ENCODE peak calls at places on chromosomes 4 and X, in nine cellular contexts. One of them, this sample, is unnamed.

GRCh38 chr4:93810340-93810992 is 18.1 kb upstream of the ATOH1 start:
- DNase-seq in ascending aorta: no peak
- DNase-seq in activated CD4-positive, alpha-beta memory T cell treated with anti-CD3 and anti-CD28 coated beads for 36 hours: no peak
- DNase-seq in LoVo: no peak
- DNase-seq in SK-N-MC: no peak
- DNase-seq in EH: no peak
- DNase-seq in stromal cell of bone marrow: no peak
- DNase-seq in ELF-1: no peak
- DNase-seq in activated T-cell treated with anti-CD3 and anti-CD28 coated beads for 1 hour: no peak
- DNase-seq in this sample: no peak

GRCh38 chr4:600850-601515 is 24.4 kb upstream of the PDE6B start:
- DNase-seq in activated CD4-positive, alpha-beta memory T cell treated with anti-CD3 and anti-CD28 coated beads for 36 hours: peak
- DNase-seq in EH: no peak
- DNase-seq in activated T-cell treated with anti-CD3 and anti-CD28 coated beads for 1 hour: no peak
- DNase-seq in LoVo: no peak
- DNase-seq in ELF-1: no peak
- DNase-seq in ascending aorta: no peak
- DNase-seq in stromal cell of bone marrow: no peak
- DNase-seq in SK-N-MC: no peak
- DNase-seq in this sample: no peak

GRCh38 chr4:73684097-73684496 is 56.3 kb upstream of the CXCL8 start:
- DNase-seq in activated CD4-positive, alpha-beta memory T cell treated with anti-CD3 and anti-CD28 coated beads for 36 hours: no peak
- DNase-seq in ELF-1: no peak
- DNase-seq in EH: peak
- DNase-seq in LoVo: no peak
- DNase-seq in stromal cell of bone marrow: no peak
- DNase-seq in SK-N-MC: no peak
- DNase-seq in ascending aorta: no peak
- DNase-seq in activated T-cell treated with anti-CD3 and anti-CD28 coated beads for 1 hour: no peak
- DNase-seq in this sample: no peak

GRCh38 chr4:141609243-141609642 is 27.1 kb upstream of the IL15 start:
- DNase-seq in EH: no peak
- DNase-seq in SK-N-MC: no peak
- DNase-seq in activated T-cell treated with anti-CD3 and anti-CD28 coated beads for 1 hour: no peak
- DNase-seq in LoVo: no peak
- DNase-seq in stromal cell of bone marrow: no peak
- DNase-seq in ELF-1: no peak
- DNase-seq in activated CD4-positive, alpha-beta memory T cell treated with anti-CD3 and anti-CD28 coated beads for 36 hours: no peak
- DNase-seq in ascending aorta: no peak
- DNase-seq in this sample: no peak

GRCh38 chr4:165326831-165327210 is 648 bp upstream of the MSMO1 start:
- DNase-seq in LoVo: peak
- DNase-seq in ELF-1: peak
- DNase-seq in stromal cell of bone marrow: no peak
- DNase-seq in activated CD4-positive, alpha-beta memory T cell treated with anti-CD3 and anti-CD28 coated beads for 36 hours: peak
- DNase-seq in ascending aorta: no peak
- DNase-seq in SK-N-MC: peak
- DNase-seq in EH: no peak
- DNase-seq in activated T-cell treated with anti-CD3 and anti-CD28 coated beads for 1 hour: no peak
- DNase-seq in this sample: peak

GRCh38 chrX:131262738-131263679 is 26.1 kb downstream of the IGSF1 start:
- DNase-seq in LoVo: no peak
- DNase-seq in stromal cell of bone marrow: no peak
- DNase-seq in ascending aorta: no peak
- DNase-seq in EH: no peak
- DNase-seq in activated CD4-positive, alpha-beta memory T cell treated with anti-CD3 and anti-CD28 coated beads for 36 hours: peak
- DNase-seq in activated T-cell treated with anti-CD3 and anti-CD28 coated beads for 1 hour: no peak
- DNase-seq in SK-N-MC: no peak
- DNase-seq in ELF-1: peak
- DNase-seq in this sample: no peak

GRCh38 chr4:1472148-1472797 is 66.0 kb upstream of the NKX1-1 start:
- DNase-seq in activated T-cell treated with anti-CD3 and anti-CD28 coated beads for 1 hour: no peak
- DNase-seq in ELF-1: no peak
- DNase-seq in EH: no peak
- DNase-seq in activated CD4-positive, alpha-beta memory T cell treated with anti-CD3 and anti-CD28 coated beads for 36 hours: no peak
- DNase-seq in ascending aorta: no peak
- DNase-seq in SK-N-MC: no peak
- DNase-seq in LoVo: no peak
- DNase-seq in stromal cell of bone marrow: no peak
- DNase-seq in this sample: no peak

GRCh38 chrX:8455600-8455999 is 9.0 kb upstream of the VCX3B start:
- DNase-seq in SK-N-MC: no peak
- DNase-seq in activated T-cell treated with anti-CD3 and anti-CD28 coated beads for 1 hour: no peak
- DNase-seq in EH: no peak
- DNase-seq in activated CD4-positive, alpha-beta memory T cell treated with anti-CD3 and anti-CD28 coated beads for 36 hours: no peak
- DNase-seq in LoVo: no peak
- DNase-seq in stromal cell of bone marrow: no peak
- DNase-seq in ascending aorta: no peak
- DNase-seq in ELF-1: no peak
- DNase-seq in this sample: no peak

GRCh38 chr4:98501383-98501782 is 157.0 kb downstream of the TSPAN5 start:
- DNase-seq in activated T-cell treated with anti-CD3 and anti-CD28 coated beads for 1 hour: no peak
- DNase-seq in LoVo: peak
- DNase-seq in ascending aorta: no peak
- DNase-seq in ELF-1: no peak
- DNase-seq in SK-N-MC: no peak
- DNase-seq in activated CD4-positive, alpha-beta memory T cell treated with anti-CD3 and anti-CD28 coated beads for 36 hours: no peak
- DNase-seq in EH: peak
- DNase-seq in stromal cell of bone marrow: no peak
- DNase-seq in this sample: no peak